ENCODE peak calls at places on chromosomes 13 and 19, in five cellular contexts. T is HEK293T, N is EH, J is iPS-NIHi11, C is SK-N-SH. F is an unnamed sample.

GRCh38 chr19:53076984-53077383 is 26.2 kb downstream of the ZNF160 start:
- DNase-seq in T (peak), N (no peak), J (peak), C (peak), F (peak)

GRCh38 chr13:28575200-28575599 is 80.3 kb upstream of the FLT1 start:
- DNase-seq in T (no peak), N (no peak), J (no peak), C (no peak), F (no peak)

GRCh38 chr13:106650690-106651205 is 82.8 kb upstream of the ARGLU1 start:
- DNase-seq in T (no peak), N (no peak), J (no peak), C (no peak), F (no peak)

GRCh38 chr13:35797244-35797643 is 320.8 kb upstream of the MAB21L1 start:
- DNase-seq in T (no peak), N (no peak), J (no peak), C (no peak), F (no peak)

GRCh38 chr13:98105929-98106336 is 37.0 kb upstream of the FARP1 start:
- DNase-seq in T (no peak), N (peak), J (no peak), C (no peak), F (peak)

GRCh38 chr13:113802090-113802531 is 43.1 kb downstream of the TMEM255B start:
- DNase-seq in T (no peak), N (peak), J (peak), C (peak), F (peak)

GRCh38 chr19:45249261-45250033 is 1.6 kb upstream of the MARK4 start:
- DNase-seq in T (no peak), N (no peak), J (no peak), C (no peak), F (no peak)

GRCh38 chr13:92806215-92806614 is 420.4 kb upstream of the GPC6 start:
- DNase-seq in T (no peak), N (no peak), J (no peak), C (no peak), F (no peak)

GRCh38 chr19:45166723-45167252 is 6.0 kb upstream of the NKPD1 start:
- DNase-seq in T (no peak), N (no peak), J (peak), C (no peak), F (no peak)

GRCh38 chr19:13621413-13621812 is 115.1 kb upstream of the CACNA1A start:
- DNase-seq in T (no peak), N (peak), J (peak), C (no peak), F (peak)

GRCh38 chr19:45526143-45526542 is 18.9 kb downstream of the VASP start:
- DNase-seq in T (peak), N (peak), J (peak), C (peak), F (peak)

GRCh38 chr19:3034194-3034844 is 5.2 kb upstream of the TLE2 start:
- DNase-seq in T (no peak), N (no peak), J (no peak), C (no peak), F (peak)

GRCh38 chr19:55119053-55119452 is 1.6 kb upstream of the PPP1R12C start:
- DNase-seq in T (no peak), N (no peak), J (no peak), C (no peak), F (no peak)

GRCh38 chr13:46160474-46161066 is 21.4 kb downstream of the LCP1 start:
- DNase-seq in T (peak), N (peak), J (peak), C (peak), F (no peak)

GRCh38 chr13:27960362-27961226 is 8.5 kb downstream of the CDX2 start:
- DNase-seq in T (no peak), N (peak), J (peak), C (peak), F (peak)

GRCh38 chr19:6958786-6959185 is 62.4 kb downstream of the MBD3L2B start:
- DNase-seq in T (no peak), N (no peak), J (no peak), C (no peak), F (no peak)

GRCh38 chr13:60112771-60113170 is 51.0 kb downstream of the DIAPH3 start:
- DNase-seq in T (no peak), N (peak), J (no peak), C (no peak), F (no peak)

GRCh38 chr19:17902701-17903100 is 30.1 kb upstream of the CCDC124 start:
- DNase-seq in T (no peak), N (peak), J (no peak), C (no peak), F (no peak)

GRCh38 chr13:106133025-106133424 is 402.4 kb downstream of the EFNB2 start:
- DNase-seq in T (no peak), N (peak), J (no peak), C (no peak), F (no peak)

GRCh38 chr19:23769691-23770468 is 11.2 kb upstream of the ZNF681 start:
- DNase-seq in T (no peak), N (no peak), J (no peak), C (no peak), F (no peak)

GRCh38 chr19:58416631-58417030 is 8.2 kb downstream of the ZNF584 start:
- DNase-seq in T (no peak), N (no peak), J (no peak), C (no peak), F (no peak)

GRCh38 chr19:39951686-39952085 is 17.3 kb upstream of the FCGBP start:
- DNase-seq in T (no peak), N (peak), J (no peak), C (no peak), F (peak)

GRCh38 chr19:40366697-40367561 is 18.4 kb downstream of the PLD3 start:
- DNase-seq in T (no peak), N (peak), J (peak), C (peak), F (peak)

GRCh38 chr13:81929988-81930387 is 1589.1 kb upstream of the SPRY2 start:
- DNase-seq in T (peak), N (peak), J (peak), C (peak), F (no peak)

GRCh38 chr19:57506163-57506562 is 6.4 kb downstream of the ZNF773 start:
- DNase-seq in T (no peak), N (no peak), J (no peak), C (no peak), F (no peak)

GRCh38 chr19:40921005-40921897 is 39.2 kb upstream of the CYP2A7 start:
- DNase-seq in T (peak), N (peak), J (no peak), C (no peak), F (peak)

GRCh38 chr19:14979498-14980255 is at the start of gene SLC1A6:
- DNase-seq in T (peak), N (no peak), J (peak), C (peak), F (peak)